ENCODE peak calls at places on chromosomes 16 and 17, in eight cellular contexts. Q is mesenchymal stem cell; Z is mucosa of descending colon; P is CD8-positive, alpha-beta T cell; V is HAP-1; S is astrocyte; F is sigmoid colon; O is PC-3. T is an unnamed sample.

GRCh38 chr17:81190591-81190990 is 24.6 kb upstream of the AATK start:
- DNase-seq in Q (no peak), Z (no peak), P (no peak), V (no peak), S (no peak), F (no peak), O (no peak), T (no peak)

GRCh38 chr16:29645699-29646187 is 17.3 kb upstream of the SPN start:
- DNase-seq in Q (no peak), Z (no peak), P (no peak), V (peak; percentile 34), S (no peak), F (no peak), O (no peak), T (no peak)

GRCh38 chr16:27795992-27796614 is 246.2 kb downstream of the KATNIP start:
- DNase-seq in Q (peak; percentile 37), Z (no peak), P (no peak), V (peak; percentile 80), S (no peak), F (no peak), O (peak; percentile 43), T (no peak)

GRCh38 chr16:68645494-68646388 is 631 bp downstream of the CDH3 start:
- DNase-seq in Q (no peak), Z (peak; percentile 49), P (no peak), V (peak; percentile 52), S (no peak), F (no peak), O (no peak), T (no peak)

GRCh38 chr16:79601092-79601977 is 798 bp upstream of the MAF start:
- DNase-seq in Q (peak; percentile 73), Z (peak; percentile 70), P (peak; percentile 19), V (peak; percentile 54), S (peak; percentile 13), F (peak; percentile 83), O (no peak), T (peak; percentile 76)

GRCh38 chr17:17419621-17420020 is 57.2 kb upstream of the MED9 start:
- DNase-seq in Q (no peak), Z (no peak), P (no peak), V (no peak), S (no peak), F (peak; percentile 69), O (no peak), T (no peak)

GRCh38 chr16:67104061-67104460 is 5.7 kb upstream of the PHAF1 start:
- DNase-seq in Q (peak; percentile 41), Z (no peak), P (no peak), V (peak; percentile 54), S (no peak), F (no peak), O (peak; percentile 36), T (no peak)

GRCh38 chr16:53090591-53091507 is 36.1 kb downstream of the CHD9 start:
- DNase-seq in Q (peak; percentile 57), Z (peak; percentile 89), P (no peak), V (no peak), S (peak; percentile 98), F (peak; percentile 99), O (no peak), T (peak; percentile 96)

GRCh38 chr16:27286446-27286845 is 17.9 kb upstream of the NSMCE1 start:
- DNase-seq in Q (peak; percentile 80), Z (no peak), P (no peak), V (no peak), S (peak; percentile 98), F (no peak), O (peak; percentile 85), T (peak; percentile 75)

GRCh38 chr17:47276868-47277267 is 23.2 kb downstream of the ITGB3 start:
- DNase-seq in Q (peak; percentile 78), Z (no peak), P (no peak), V (peak; percentile 81), S (peak; percentile 73), F (peak; percentile 94), O (peak; percentile 57), T (peak; percentile 87)

GRCh38 chr17:57985675-57985974 is 2.4 kb downstream of the VEZF1 start:
- DNase-seq in Q (peak; percentile 53), Z (no peak), P (no peak), V (no peak), S (peak; percentile 22), F (no peak), O (peak; percentile 93), T (no peak)
- H3K4me3 ChIP-seq in Q (no peak overlapping the region), Z (no peak overlapping the region), P (no peak overlapping the region), V (peak overlapping the region; percentile 6), S (no peak overlapping the region), F (no peak overlapping the region), O (peak overlapping the region; percentile 80), T (no peak overlapping the region)

GRCh38 chr16:85571813-85572619 is 41.1 kb upstream of the GSE1 start:
- DNase-seq in Q (no peak), Z (no peak), P (no peak), V (no peak), S (no peak), F (no peak), O (no peak), T (no peak)
- H3K4me1 ChIP-seq in Q (peaks cover 63% of the 10 kb centered on the region), Z (peaks cover 79% of the 10 kb centered on the region), P (peaks cover 70% of the 10 kb centered on the region), V (peaks cover 54% of the 10 kb centered on the region), S (peaks cover 34% of the 10 kb centered on the region), F (peaks cover 63% of the 10 kb centered on the region), O (peaks cover 23% of the 10 kb centered on the region), T (no peaks in the 10 kb centered on the region)

DNA sequence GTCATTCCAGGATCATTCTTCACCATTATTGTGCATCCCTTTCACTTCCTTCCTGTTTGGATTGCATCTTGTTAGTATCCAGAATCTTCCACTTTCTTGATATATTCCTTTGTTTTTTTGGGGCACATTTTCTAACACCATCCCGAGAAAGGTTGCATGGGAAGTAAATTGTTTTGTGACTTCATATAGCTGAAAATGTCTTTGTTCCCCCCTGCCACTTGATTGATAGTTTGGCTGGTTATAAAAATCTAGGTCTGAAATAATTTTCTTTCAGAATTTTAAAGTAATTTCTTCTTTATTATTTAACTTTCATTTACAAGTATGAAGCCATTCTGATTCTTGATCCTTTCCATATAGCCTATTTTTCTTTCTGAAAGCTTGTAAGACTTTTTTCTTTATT is 32.7 kb downstream of the GAN start:
- DNase-seq in Q (no peak), Z (no peak), P (no peak), V (no peak), S (no peak), F (no peak), O (no peak), T (no peak)
- H3K4me3 ChIP-seq in Q (no peak overlapping the region), Z (no peak overlapping the region), P (no peak overlapping the region), V (no peak overlapping the region), S (no peak overlapping the region), F (no peak overlapping the region), O (no peak overlapping the region), T (no peak overlapping the region)

GRCh38 chr17:67229109-67229991 is 15.6 kb downstream of the HELZ start:
- DNase-seq in Q (no peak), Z (no peak), P (no peak), V (no peak), S (no peak), F (no peak), O (no peak), T (no peak)
- H3K4me1 ChIP-seq in Q (peaks cover 5% of the 10 kb centered on the region), Z (no peaks in the 10 kb centered on the region), P (no peaks in the 10 kb centered on the region), V (peaks cover 47% of the 10 kb centered on the region), S (no peaks in the 10 kb centered on the region), F (peaks cover 7% of the 10 kb centered on the region), O (no peaks in the 10 kb centered on the region), T (peaks cover 7% of the 10 kb centered on the region)

DNA sequence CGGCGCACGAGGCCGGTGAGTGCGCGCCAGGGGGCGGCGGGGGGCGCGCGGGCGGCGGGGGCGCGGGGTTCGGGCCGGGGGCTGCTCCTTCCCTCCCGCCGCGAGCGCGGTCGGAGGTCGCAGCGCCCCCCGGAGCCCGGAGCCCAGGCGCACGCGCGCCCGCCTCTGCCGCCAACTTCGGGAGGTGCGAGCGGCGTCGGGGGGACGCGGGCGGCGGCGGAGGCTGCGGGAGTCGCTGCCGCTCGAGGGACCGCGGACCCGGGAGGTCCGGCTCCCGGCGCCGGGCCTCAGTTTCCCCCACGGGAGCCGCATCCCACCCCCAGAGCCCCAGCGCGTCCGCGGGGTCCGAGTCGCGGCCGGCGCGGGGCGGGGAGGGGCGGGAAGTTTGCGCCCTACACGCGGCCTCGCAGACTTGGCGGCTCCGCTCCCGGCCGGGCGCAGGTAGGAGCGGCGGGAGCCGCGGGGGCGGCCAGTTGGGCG is at the start of gene PRR35:
- DNase-seq in Q (no peak), Z (no peak), P (no peak), V (no peak), S (no peak), F (no peak), O (no peak), T (no peak)
- H3K4me3 ChIP-seq in Q (no peak within 1 kb of the TSS), Z (no peak within 1 kb of the TSS), P (no peak within 1 kb of the TSS), V (no peak within 1 kb of the TSS), S (no peak within 1 kb of the TSS), F (no peak within 1 kb of the TSS), O (no peak within 1 kb of the TSS), T (no peak within 1 kb of the TSS)

DNA sequence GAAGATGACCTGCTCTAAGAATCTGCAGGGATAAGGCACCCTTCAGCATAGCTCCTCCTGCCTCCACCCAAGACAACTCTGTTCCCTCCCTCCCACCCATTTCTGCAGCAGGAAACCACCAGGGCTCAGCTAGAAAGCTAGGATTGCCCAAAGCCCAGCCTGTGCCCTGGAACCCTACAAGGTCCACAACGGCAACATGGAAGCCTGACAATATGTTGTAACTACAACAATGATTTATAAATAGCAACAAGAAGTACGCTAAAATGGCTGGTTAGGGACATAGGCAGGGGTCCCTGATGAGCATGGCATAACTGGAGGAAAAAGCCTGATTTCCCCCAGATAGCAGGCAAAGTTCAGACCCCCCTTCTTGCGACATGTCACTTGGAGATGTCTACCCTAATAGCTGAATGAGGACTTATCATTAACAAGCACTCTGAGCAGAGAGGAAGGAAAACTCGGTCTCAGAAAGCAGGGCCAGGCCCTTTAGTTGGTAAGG is 6.5 kb downstream of the ST3GAL2 start:
- DNase-seq in Q (peak; percentile 39), Z (no peak), P (no peak), V (no peak), S (no peak), F (no peak), O (no peak), T (no peak)
- H3K4me1 ChIP-seq in Q (peaks cover 56% of the 10 kb centered on the region), Z (peaks cover 56% of the 10 kb centered on the region), P (peaks cover 79% of the 10 kb centered on the region), V (peaks cover 29% of the 10 kb centered on the region), S (peaks cover 66% of the 10 kb centered on the region), F (peaks cover 77% of the 10 kb centered on the region), O (peaks cover 42% of the 10 kb centered on the region), T (no peaks in the 10 kb centered on the region)

T was measured in right atrium auricular region.